ENCODE peak calls at places on chromosomes 5 and 9, in eight cellular contexts. Z is GM23338, H is neural progenitor cell, S is keratinocyte, Y is IMR-90, M is GM23248, V is PC-3, R is fibroblast of lung. W is an unnamed sample. For H3K4me1, the result is how much of the 10 kb centered on the place peaks cover.

GRCh38 chr5:148910686-148911361 is 84.4 kb downstream of the ADRB2 start:
- DNase-seq in H (no peak), Z (no peak), R (peak), Y (peak), S (peak), M (peak), V (peak), W (no peak)

GRCh38 chr5:138448481-138449398 is 9.9 kb downstream of the REEP2 start:
- DNase-seq in M (peak), Y (peak), R (peak), Z (peak), V (no peak), S (no peak), H (no peak), W (no peak)

GRCh38 chr9:137648396-137648795 is 29.6 kb downstream of the EHMT1 start:
- DNase-seq in Z (no peak), M (peak), R (peak), Y (no peak), H (no peak), S (no peak), V (no peak), W (no peak)

GRCh38 chr5:72402959-72403628 is 82.9 kb downstream of the PTCD2 start:
- DNase-seq in Y (no peak), R (no peak), H (no peak), S (no peak), V (peak), M (peak), Z (peak), W (no peak)

GRCh38 chr9:128007566-128008138 is 26.9 kb upstream of the EEIG1 start:
- DNase-seq in Y (peak), H (no peak), M (peak), R (peak), V (peak), Z (no peak), S (no peak), W (peak)

GRCh38 chr9:38144421-38144820 is 75.4 kb upstream of the SHB start:
- DNase-seq in M (peak), V (peak), Z (no peak), S (no peak), H (no peak), Y (peak), R (peak), W (no peak)

GRCh38 chr5:135589152-135589551 is 10.4 kb upstream of the CXCL14 start:
- DNase-seq in S (no peak), R (no peak), V (no peak), H (no peak), Z (no peak), M (no peak), Y (no peak), W (no peak)

GRCh38 chr5:91345466-91345865 is 37.7 kb downstream of the ARRDC3 start:
- DNase-seq in V (no peak), R (no peak), Y (no peak), H (no peak), S (no peak), M (no peak), Z (no peak), W (no peak)

GRCh38 chr5:24899180-24899579 is 254.4 kb upstream of the CDH10 start:
- DNase-seq in R (peak), Z (no peak), M (no peak), S (no peak), H (no peak), V (no peak), Y (no peak), W (no peak)

GRCh38 chr5:42879267-42879666 is 67.6 kb upstream of the SELENOP start:
- DNase-seq in Z (no peak), R (no peak), V (no peak), Y (no peak), S (no peak), H (no peak), M (no peak), W (peak)

GRCh38 chr5:16066810-16067209 is 112.8 kb downstream of the MARCHF11 start:
- DNase-seq in V (no peak), R (no peak), M (no peak), Y (no peak), Z (no peak), H (no peak), S (no peak), W (no peak)

GRCh38 chr9:3954950-3955670 is 344.8 kb downstream of the GLIS3 start:
- DNase-seq in H (peak), R (peak), M (peak), V (no peak), Y (peak), Z (peak), S (no peak), W (peak)

GRCh38 chr5:15852217-15852616 is 327.4 kb downstream of the MARCHF11 start:
- DNase-seq in V (no peak), S (no peak), R (no peak), Y (no peak), H (no peak), Z (no peak), M (no peak), W (no peak)

GRCh38 chr5:145934276-145934675 is 2.1 kb upstream of the SH3RF2 start:
- DNase-seq in R (no peak), Y (no peak), H (no peak), S (no peak), Z (no peak), V (no peak), M (no peak), W (no peak)

GRCh38 chr9:96626912-96627311 is 7.3 kb upstream of the CDC14B start:
- DNase-seq in R (no peak), V (peak), S (no peak), Y (no peak), M (no peak), Z (no peak), H (no peak), W (no peak)

GRCh38 chr9:30103647-30104394 is 2280.6 kb upstream of the ACO1 start:
- DNase-seq in R (no peak), H (no peak), V (peak), Z (no peak), M (no peak), Y (no peak), S (no peak), W (no peak)

GRCh38 chr5:78705826-78706225 is 57.3 kb upstream of the LHFPL2 start:
- DNase-seq in Y (no peak), H (no peak), V (no peak), S (no peak), Z (no peak), R (no peak), M (no peak), W (no peak)

GRCh38 chr5:175623086-175623485 is 34.8 kb upstream of the HRH2 start:
- DNase-seq in R (no peak), M (no peak), H (no peak), Y (no peak), S (no peak), V (no peak), Z (no peak), W (no peak)

GRCh38 chr5:154309361-154309725 is 118.8 kb downstream of the GALNT10 start:
- DNase-seq in V (no peak), S (no peak), H (no peak), M (peak), Z (no peak), Y (peak), R (peak), W (no peak)

GRCh38 chr9:133813749-133814585 is 75.8 kb upstream of the SARDH start:
- DNase-seq in V (no peak), R (no peak), S (no peak), M (no peak), Z (no peak), Y (peak), H (no peak), W (peak)

GRCh38 chr9:94560237-94560636 is 5.4 kb downstream of the PCAT7 start:
- DNase-seq in R (peak), S (no peak), Y (no peak), H (no peak), V (no peak), M (no peak), Z (no peak), W (no peak)

GRCh38 chr9:136087741-136088480 is 7.2 kb downstream of the NACC2 start:
- DNase-seq in M (no peak), Y (no peak), S (no peak), R (no peak), Z (no peak), V (no peak), H (peak), W (no peak)

GRCh38 chr9:126125577-126125976 is 201.1 kb upstream of the MVB12B start:
- DNase-seq in Y (no peak), Z (no peak), S (no peak), V (peak), M (no peak), H (no peak), R (no peak), W (peak)

GRCh38 chr5:15752886-15753285 is 252.9 kb downstream of the FBXL7 start:
- DNase-seq in M (peak), Z (no peak), Y (peak), R (peak), H (no peak), S (no peak), V (no peak), W (peak)

GRCh38 chr5:150630016-150630415 is 10.4 kb upstream of the SYNPO start:
- DNase-seq in Y (no peak), M (no peak), R (no peak), H (no peak), S (no peak), V (no peak), Z (no peak), W (no peak)

GRCh38 chr9:126536836-126537465 is 76.8 kb upstream of the LMX1B start:
- DNase-seq in Z (no peak), V (no peak), M (no peak), R (no peak), Y (no peak), S (no peak), H (no peak), W (no peak)

GRCh38 chr9:18386091-18386490 is 87.9 kb upstream of the ADAMTSL1 start:
- DNase-seq in V (no peak), H (no peak), R (no peak), Y (no peak), S (no peak), Z (no peak), M (peak), W (no peak)

GRCh38 chr5:15993334-15993733 is 186.3 kb downstream of the MARCHF11 start:
- DNase-seq in Z (no peak), S (peak), V (peak), R (peak), H (no peak), Y (peak), M (peak), W (no peak)

GRCh38 chr9:748861-749497 is 92.5 kb upstream of the DMRT1 start:
- DNase-seq in Z (no peak), R (no peak), M (no peak), S (peak), H (no peak), V (no peak), Y (no peak), W (no peak)

GRCh38 chr5:150640311-150641005 is at the start of gene SYNPO:
- DNase-seq in V (peak), Z (no peak), Y (peak), M (peak), R (peak), H (no peak), S (peak), W (peak)

GRCh38 chr9:109805054-109805453 is 25.1 kb downstream of the PALM2AKAP2 start:
- DNase-seq in S (no peak), Z (no peak), R (no peak), Y (no peak), H (no peak), M (no peak), V (no peak), W (no peak)

GRCh38 chr5:108259306-108259705 is 122.6 kb downstream of the FBXL17 start:
- DNase-seq in M (peak), H (peak), V (no peak), R (peak), S (no peak), Y (peak), Z (peak), W (peak)

GRCh38 chr9:108212179-108212578 is 643.6 kb downstream of the ACTL7B start:
- DNase-seq in H (no peak), M (no peak), S (no peak), Y (no peak), R (no peak), Z (peak), V (no peak), W (no peak)

GRCh38 chr9:89777544-89777943 is 172.7 kb downstream of the GADD45G start:
- DNase-seq in Z (no peak), V (no peak), S (no peak), Y (no peak), H (no peak), R (no peak), M (no peak), W (no peak)

GRCh38 chr5:163978897-163979296 is 473.5 kb downstream of the MAT2B start:
- DNase-seq in M (no peak), R (no peak), V (no peak), Y (no peak), Z (peak), H (peak), S (no peak), W (no peak)

GRCh38 chr9:90515550-90515949 is 127.1 kb downstream of the DIRAS2 start:
- DNase-seq in Z (no peak), V (no peak), S (no peak), R (no peak), Y (no peak), H (no peak), M (no peak), W (no peak)

GRCh38 chr5:78647838-78648358 is 674 bp downstream of the LHFPL2 start:
- DNase-seq in Y (peak), V (peak), R (peak), H (peak), S (no peak), M (peak), Z (peak), W (peak)

GRCh38 chr5:142811840-142812557 is 41.8 kb downstream of the ARHGAP26 start:
- DNase-seq in R (no peak), M (no peak), Y (no peak), Z (no peak), H (no peak), S (no peak), V (peak), W (no peak)
- H3K4me1 ChIP-seq in R (under half), M (under half), Y (under half), Z (under half), H (under half), S (under half), V (under half), W (under half)

GRCh38 chr5:177513500-177513899 is 3.3 kb downstream of the DDX41 start:
- DNase-seq in Y (no peak), Z (no peak), V (no peak), S (no peak), R (no peak), M (no peak), H (no peak), W (no peak)

GRCh38 chr5:177519463-177520235 is 2.9 kb upstream of the DDX41 start:
- DNase-seq in M (no peak), R (no peak), Z (no peak), V (no peak), Y (no peak), S (no peak), H (no peak), W (no peak)

GRCh38 chr5:177515580-177515979 is 1.2 kb downstream of the DDX41 start:
- DNase-seq in R (no peak), S (no peak), V (no peak), M (no peak), H (no peak), Y (no peak), Z (no peak), W (no peak)

GRCh38 chr5:177514541-177514940 is 2.2 kb downstream of the DDX41 start:
- DNase-seq in Z (no peak), R (no peak), V (no peak), Y (no peak), H (no peak), M (no peak), S (no peak), W (no peak)

DNA sequence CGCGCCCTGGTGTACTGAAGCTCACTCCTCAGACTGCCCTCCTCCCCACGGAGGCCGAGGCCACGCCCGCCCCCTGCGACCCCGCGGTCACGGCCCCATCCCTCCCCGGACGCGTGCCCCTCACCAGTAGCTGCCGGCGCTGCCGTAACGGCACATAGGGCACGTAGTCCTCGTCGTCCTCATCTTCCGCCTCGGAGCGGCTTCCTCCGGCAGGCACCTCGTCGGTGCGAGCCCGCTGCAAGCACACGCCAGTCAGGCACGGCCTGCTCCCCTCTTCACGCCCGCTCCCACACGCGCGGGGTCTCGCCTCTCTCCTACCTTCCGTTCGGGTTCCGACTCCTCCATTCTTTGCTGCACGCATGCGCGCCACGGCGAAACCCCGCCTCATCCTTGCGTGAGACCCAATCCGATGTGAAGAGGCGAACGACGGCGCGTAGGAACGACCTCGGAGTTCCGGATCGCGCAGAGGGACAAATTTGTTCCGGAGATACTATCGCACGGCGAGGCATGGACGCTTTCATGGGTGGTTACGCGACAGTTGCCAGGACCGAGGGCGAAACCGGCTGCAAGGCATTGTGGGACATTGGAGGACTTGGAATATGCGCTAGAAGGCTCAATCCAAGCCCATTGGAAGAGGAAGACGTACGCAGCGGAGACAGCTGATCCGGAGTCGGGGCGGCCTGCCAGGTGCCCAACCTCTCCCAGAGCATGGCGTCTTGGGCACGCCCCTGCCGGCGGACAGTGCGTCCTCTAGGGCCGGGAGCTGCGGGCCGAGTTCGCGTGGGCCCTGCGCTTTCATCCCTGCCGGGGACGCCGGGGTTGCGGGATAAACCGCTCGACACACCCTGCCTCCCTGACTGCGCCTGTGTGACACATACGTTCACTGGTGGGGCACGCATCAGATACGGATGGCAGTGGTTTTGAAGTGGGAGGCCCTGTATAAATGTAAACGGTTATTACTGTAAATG is at the start of gene DDX41:
- DNase-seq in V (peak), R (peak), M (peak), H (peak), Z (peak), S (peak), Y (peak), W (peak)
- H2AFZ ChIP-seq in V (peak), R (peak), M (peak), H (peak), Z (peak), S (peak), Y (peak), W (peak)

DNA sequence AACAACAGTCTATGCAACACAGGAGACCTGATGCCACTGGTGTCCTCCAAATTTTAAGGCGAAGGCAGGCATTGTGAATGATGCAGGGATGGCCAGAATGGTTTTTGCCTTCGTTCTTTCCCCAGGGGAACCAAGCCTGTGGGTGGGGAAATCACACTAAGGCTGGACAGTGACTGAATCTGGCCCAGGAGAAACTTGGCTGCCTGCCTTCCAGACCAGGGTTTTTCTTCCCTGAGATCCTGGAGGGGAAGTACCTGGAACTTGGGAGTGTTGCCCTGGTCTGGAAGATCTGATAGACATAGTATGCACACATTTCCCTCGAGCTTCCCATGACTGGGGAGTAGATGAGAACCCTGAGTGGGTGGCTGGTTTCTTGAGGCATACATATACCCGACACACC is 699 bp upstream of the IL11RA start:
- DNase-seq in M (peak), R (peak), Z (no peak), V (no peak), S (no peak), Y (peak), H (no peak), W (peak)
- H3K4me3 ChIP-seq in M (peak), R (peak), Z (peak), V (peak), S (no peak), Y (peak), H (peak), W (no peak)

DNA sequence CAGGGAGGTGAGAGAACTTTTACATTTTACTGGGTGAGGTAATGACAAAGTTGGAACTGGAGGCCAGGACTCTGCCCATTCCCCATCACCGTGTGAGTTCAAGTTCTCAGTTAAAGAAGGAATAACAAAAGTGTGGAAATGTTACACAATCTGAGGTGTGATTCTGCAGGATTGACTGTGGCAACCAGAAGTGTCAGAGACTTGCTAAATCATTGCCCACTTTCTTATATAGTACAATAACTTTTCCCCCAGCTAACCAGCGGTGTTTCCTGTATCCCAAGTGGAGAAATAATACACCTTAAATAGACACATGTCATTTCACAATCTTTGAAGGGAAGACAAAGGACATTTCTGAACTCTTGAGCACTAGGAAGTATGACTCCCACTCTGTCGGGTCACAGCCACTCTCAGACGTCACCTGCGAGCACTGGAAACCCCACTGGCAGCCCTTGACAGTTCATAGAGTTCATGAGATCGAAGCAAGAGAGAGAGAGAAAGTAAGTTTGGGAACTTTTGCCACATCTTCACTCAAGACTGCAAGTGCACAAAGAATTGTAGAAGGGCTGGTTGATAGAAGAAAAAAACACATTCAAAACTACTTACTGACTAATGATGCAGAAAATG is 28.4 kb downstream of the PAX5 start:
- DNase-seq in R (no peak), Y (no peak), S (no peak), Z (no peak), M (no peak), H (no peak), V (no peak), W (no peak)
- H3K4me1 ChIP-seq in R (under half), Y (under half), S (under half), Z (under half), M (under half), H (under half), V (under half), W (under half)

GRCh38 chr9:88342246-88342645 is 46.0 kb upstream of the SPIN1 start:
- DNase-seq in H (no peak), S (no peak), V (no peak), M (peak), Z (no peak), Y (peak), R (peak), W (no peak)
- H2AFZ ChIP-seq in H (no peak), S (no peak), V (no peak), M (no peak), Z (peak), Y (no peak), R (no peak), W (no peak)

GRCh38 chr5:6377121-6377520 is 1.2 kb downstream of the MED10 start:
- DNase-seq in H (no peak), S (no peak), V (peak), Y (peak), Z (no peak), R (peak), M (peak), W (no peak)
- H3K4me3 ChIP-seq in H (peak), S (peak), V (peak), Y (peak), Z (peak), R (peak), M (peak), W (peak)

GRCh38 chr5:56479701-56480304 is 246.7 kb upstream of the ANKRD55 start:
- DNase-seq in R (peak), H (no peak), S (no peak), M (no peak), Y (no peak), Z (no peak), V (no peak), W (no peak)
- H3K4me1 ChIP-seq in R (under half), H (under half), S (under half), M (under half), Y (under half), Z (under half), V (under half), W (half or more)

W was measured in hepatocyte.